ENCODE peak calls at places on chromosomes 12 and 14, in six cellular contexts. A is GM20000, D is esophagus muscularis mucosa, E is neural progenitor cell, T is pancreas, X is GM13977. C is an unnamed sample.

GRCh38 chr12:45234134-45234865 is 18.4 kb downstream of the ANO6 start:
- DNase-seq in A (no peak), D (peak), E (peak), T (no peak), X (no peak), C (no peak)

GRCh38 chr12:75482636-75483035 is 2.1 kb downstream of the GLIPR1 start:
- DNase-seq in A (no peak), D (no peak), E (no peak), T (no peak), X (peak), C (no peak)

GRCh38 chr14:34981743-34982420 is 910 bp upstream of the SRP54 start:
- DNase-seq in A (no peak), D (no peak), E (peak), T (no peak), X (no peak), C (peak)

GRCh38 chr12:49089831-49090773 is 4.5 kb downstream of the DHH start:
- DNase-seq in A (no peak), D (no peak), E (peak), T (peak), X (peak), C (peak)

GRCh38 chr14:39267592-39268112 is 33.9 kb downstream of the MIA2 start:
- DNase-seq in A (no peak), D (no peak), E (no peak), T (no peak), X (no peak), C (no peak)

GRCh38 chr14:68271996-68272395 is 452.4 kb downstream of the RAD51B start:
- DNase-seq in A (no peak), D (no peak), E (no peak), T (no peak), X (no peak), C (no peak)

GRCh38 chr14:104886690-104887622 is 21.9 kb downstream of the CEP170B start:
- DNase-seq in A (no peak), D (no peak), E (no peak), T (peak), X (no peak), C (no peak)

GRCh38 chr14:23057757-23058653 is 685 bp upstream of the CDH24 start:
- DNase-seq in A (peak), D (peak), E (peak), T (peak), X (peak), C (peak)

GRCh38 chr14:104650057-104650980 is 39.1 kb upstream of the INF2 start:
- DNase-seq in A (peak), D (no peak), E (peak), T (peak), X (peak), C (peak)

GRCh38 chr12:46449161-46449715 is 76.7 kb upstream of the SLC38A2 start:
- DNase-seq in A (no peak), D (no peak), E (no peak), T (no peak), X (no peak), C (no peak)

GRCh38 chr12:121770388-121770787 is 23.1 kb downstream of the RHOF start:
- DNase-seq in A (no peak), D (no peak), E (no peak), T (no peak), X (no peak), C (no peak)

GRCh38 chr14:101137234-101137633 is 233.7 kb upstream of the RTL1 start:
- DNase-seq in A (no peak), D (no peak), E (no peak), T (no peak), X (no peak), C (no peak)

GRCh38 chr14:78673845-78674244 is 503.7 kb downstream of the NRXN3 start:
- DNase-seq in A (no peak), D (peak), E (peak), T (no peak), X (no peak), C (no peak)

GRCh38 chr12:128687851-128688250 is 135.9 kb downstream of the SLC15A4 start:
- DNase-seq in A (no peak), D (no peak), E (no peak), T (no peak), X (no peak), C (no peak)

GRCh38 chr14:36518586-36519430 is 1.2 kb downstream of the NKX2-1 start:
- DNase-seq in A (peak), D (peak), E (peak), T (peak), X (peak), C (peak)

GRCh38 chr12:66467932-66468331 is 165.6 kb downstream of the HELB start:
- DNase-seq in A (no peak), D (no peak), E (no peak), T (no peak), X (no peak), C (no peak)

GRCh38 chr12:124185970-124186686 is 108.8 kb upstream of the RFLNA start:
- DNase-seq in A (no peak), D (no peak), E (peak), T (no peak), X (no peak), C (no peak)

GRCh38 chr12:46371718-46372130 is 849 bp downstream of the SLC38A2 start:
- DNase-seq in A (peak), D (peak), E (peak), T (peak), X (peak), C (peak)

GRCh38 chr12:44873898-44874297 is 2.2 kb downstream of the NELL2 start:
- DNase-seq in A (peak), D (no peak), E (no peak), T (no peak), X (peak), C (peak)

GRCh38 chr12:122080149-122081107 is 1.9 kb downstream of the MLXIP start:
- DNase-seq in A (no peak), D (no peak), E (peak), T (peak), X (no peak), C (no peak)

DNA sequence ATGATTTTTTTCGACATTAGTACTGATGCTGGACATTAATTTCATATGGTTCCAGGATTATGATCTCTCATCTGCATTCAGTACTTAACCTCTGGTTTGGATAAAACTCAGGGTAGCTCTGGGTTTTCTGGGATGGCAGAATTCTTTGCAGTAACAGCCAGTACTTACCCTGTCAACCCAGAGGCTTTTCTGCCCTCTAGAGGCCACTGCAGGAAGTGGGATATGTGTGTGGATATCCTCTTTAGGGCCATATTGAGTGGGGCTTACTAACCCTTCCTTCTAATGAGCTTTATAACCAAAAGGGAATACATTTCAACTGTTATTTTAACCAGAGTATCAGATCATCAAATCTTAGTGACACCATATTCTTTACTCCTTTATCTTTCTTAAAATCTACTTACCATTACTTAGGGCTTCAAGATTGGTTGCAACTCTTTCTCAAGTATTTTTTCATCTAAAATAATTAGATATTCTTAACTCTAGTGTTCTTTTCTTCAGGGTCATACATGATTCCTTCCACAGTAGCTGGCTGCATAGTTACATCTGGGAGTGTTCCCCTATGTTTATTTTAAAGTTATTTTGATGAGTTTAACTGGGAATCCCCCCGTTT is 488.0 kb upstream of the STXBP6 start:
- DNase-seq in A (peak), D (no peak), E (peak), T (no peak), X (no peak), C (no peak)
- TF ChIP-seq CTCF in A (no peak), D (peak), E (peak), T (peak), X (peak), C (no peak)

DNA sequence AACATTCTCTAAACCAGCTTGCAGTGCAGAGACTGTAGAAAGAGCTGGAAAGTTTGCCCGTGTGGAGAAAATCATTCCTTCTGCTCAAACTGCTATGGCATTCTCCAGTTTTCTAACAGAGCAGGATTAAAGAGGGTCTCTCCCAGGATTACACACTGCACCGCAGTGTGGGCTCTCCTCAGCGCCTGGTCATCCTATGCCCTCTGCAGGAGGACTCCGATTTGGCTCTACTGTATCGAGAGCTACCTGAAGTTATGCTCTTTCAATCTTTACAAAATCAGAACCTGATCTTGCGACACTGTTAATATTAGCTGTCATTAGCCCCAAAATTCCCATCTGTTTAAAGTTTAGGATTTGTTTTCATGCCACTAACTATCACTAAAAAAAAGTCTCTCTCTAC is 33.0 kb downstream of the BHLHE41 start:
- DNase-seq in A (no peak), D (no peak), E (peak), T (no peak), X (no peak), C (no peak)
- TF ChIP-seq CTCF in A (no peak), D (peak), E (peak), T (no peak), X (no peak), C (no peak)

DNA sequence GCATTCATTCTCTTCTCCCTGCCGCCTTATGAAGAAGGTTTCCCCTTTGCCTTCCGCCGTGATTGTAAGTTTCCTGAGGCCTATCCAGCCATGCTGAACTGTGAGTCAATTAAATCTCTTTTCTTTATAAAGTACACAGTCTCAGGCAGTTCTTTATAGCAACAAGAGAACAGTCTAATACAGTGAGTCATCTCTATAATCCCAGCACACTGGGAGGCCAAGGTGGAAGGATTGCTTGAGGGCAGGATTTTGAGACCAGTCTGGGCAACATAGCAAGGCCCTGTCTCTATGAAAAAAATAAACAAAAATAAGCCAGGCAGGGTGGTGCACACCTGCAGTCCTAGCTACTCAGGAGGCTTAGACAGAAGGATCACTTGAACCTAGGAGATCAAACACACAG is 259.9 kb downstream of the CEP128 start:
- DNase-seq in A (no peak), D (no peak), E (no peak), T (no peak), X (no peak), C (no peak)
- TF ChIP-seq CTCF in A (no peak), D (no peak), E (no peak), T (no peak), X (no peak), C (no peak)

GRCh38 chr14:95895720-95896119 is 19.1 kb downstream of the TUNAR start:
- DNase-seq in A (no peak), D (no peak), E (peak), T (no peak), X (peak), C (peak)
- TF ChIP-seq CTCF in A (peak), D (no peak), E (peak), T (peak), X (peak), C (no peak)

DNA sequence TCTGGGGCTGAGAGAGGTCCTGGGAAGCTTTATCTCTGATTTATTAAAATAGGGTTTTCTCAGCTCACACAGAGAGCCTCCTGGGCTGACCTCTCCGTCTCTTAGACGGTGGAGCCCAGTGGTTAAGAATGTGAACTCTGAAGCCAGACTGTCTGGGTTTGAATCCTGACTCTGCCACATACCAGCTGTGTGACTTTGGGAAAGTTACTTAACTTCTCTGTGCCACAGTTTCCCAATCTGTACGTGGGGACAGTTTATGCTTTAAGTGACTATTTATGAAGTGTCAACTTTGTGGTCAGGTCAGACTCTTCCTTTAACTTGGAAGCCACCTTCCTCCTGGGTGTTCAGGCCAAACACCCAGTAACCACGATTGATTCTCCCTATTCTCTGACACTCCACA is 290.9 kb downstream of the AACS start:
- DNase-seq in A (no peak), D (no peak), E (no peak), T (no peak), X (no peak), C (no peak)
- TF ChIP-seq CTCF in A (no peak), D (no peak), E (no peak), T (no peak), X (no peak), C (no peak)

GRCh38 chr14:103126873-103127304 is 3.6 kb downstream of the TNFAIP2 start:
- DNase-seq in A (no peak), D (no peak), E (peak), T (peak), X (no peak), C (no peak)
- TF ChIP-seq CTCF in A (no peak), D (peak), E (peak), T (no peak), X (no peak), C (no peak)

GRCh38 chr12:57182918-57183575 is 33.5 kb upstream of the NXPH4 start:
- DNase-seq in A (peak), D (no peak), E (peak), T (peak), X (peak), C (peak)
- TF ChIP-seq CTCF in A (peak), D (peak), E (peak), T (peak), X (peak), C (peak)

GRCh38 chr14:52551696-52552062 is 626 bp downstream of the TXNDC16 start:
- DNase-seq in A (peak), D (no peak), E (peak), T (no peak), X (no peak), C (peak)
- TF ChIP-seq CTCF in A (no peak), D (peak), E (peak), T (no peak), X (peak), C (no peak)

C was measured in GM13976.